ENCODE peak calls at places on chromosomes 7 and 10, in ten cellular contexts. One of them, this sample, is unnamed.

GRCh38 chr10:451021-451471 is 238.4 kb downstream of the DIP2C start:
- DNase-seq in caudate nucleus: no peak
- DNase-seq in RWPE1: no peak
- DNase-seq in testis: no peak
- DNase-seq in AG04450: no peak
- DNase-seq in IMR-90: no peak
- DNase-seq in HL-60: peak
- DNase-seq in A549: no peak
- DNase-seq in brain microvascular endothelial cell: no peak
- DNase-seq in small intestine: peak
- DNase-seq in this sample: no peak

GRCh38 chr7:83484266-83484665 is 164.7 kb downstream of the SEMA3E start:
- DNase-seq in caudate nucleus: no peak
- DNase-seq in brain microvascular endothelial cell: no peak
- DNase-seq in IMR-90: no peak
- DNase-seq in testis: no peak
- DNase-seq in RWPE1: no peak
- DNase-seq in AG04450: no peak
- DNase-seq in HL-60: no peak
- DNase-seq in small intestine: no peak
- DNase-seq in A549: no peak
- DNase-seq in this sample: peak

GRCh38 chr10:73648252-73648651 is 7.0 kb upstream of the MYOZ1 start:
- DNase-seq in AG04450: no peak
- DNase-seq in RWPE1: no peak
- DNase-seq in IMR-90: no peak
- DNase-seq in brain microvascular endothelial cell: no peak
- DNase-seq in A549: no peak
- DNase-seq in caudate nucleus: peak
- DNase-seq in small intestine: no peak
- DNase-seq in testis: peak
- DNase-seq in HL-60: no peak
- DNase-seq in this sample: no peak

GRCh38 chr7:5610500-5611186 is 170.8 kb downstream of the RNF216 start:
- DNase-seq in A549: no peak
- DNase-seq in testis: no peak
- DNase-seq in AG04450: no peak
- DNase-seq in HL-60: no peak
- DNase-seq in small intestine: no peak
- DNase-seq in RWPE1: no peak
- DNase-seq in caudate nucleus: no peak
- DNase-seq in brain microvascular endothelial cell: no peak
- DNase-seq in IMR-90: no peak
- DNase-seq in this sample: no peak

GRCh38 chr7:128041203-128041602 is 10.0 kb upstream of the LRRC4 start:
- DNase-seq in HL-60: no peak
- DNase-seq in small intestine: peak
- DNase-seq in IMR-90: peak
- DNase-seq in caudate nucleus: no peak
- DNase-seq in brain microvascular endothelial cell: peak
- DNase-seq in testis: no peak
- DNase-seq in AG04450: peak
- DNase-seq in A549: no peak
- DNase-seq in RWPE1: peak
- DNase-seq in this sample: no peak

GRCh38 chr10:104300002-104300735 is 31.2 kb downstream of the GSTO2 start:
- DNase-seq in HL-60: no peak
- DNase-seq in brain microvascular endothelial cell: peak
- DNase-seq in A549: peak
- DNase-seq in IMR-90: peak
- DNase-seq in caudate nucleus: no peak
- DNase-seq in RWPE1: no peak
- DNase-seq in testis: peak
- DNase-seq in AG04450: peak
- DNase-seq in small intestine: no peak
- DNase-seq in this sample: no peak

GRCh38 chr10:1473874-1474273 is 263.5 kb downstream of the ADARB2 start:
- DNase-seq in AG04450: no peak
- DNase-seq in RWPE1: no peak
- DNase-seq in brain microvascular endothelial cell: no peak
- DNase-seq in caudate nucleus: no peak
- DNase-seq in A549: no peak
- DNase-seq in testis: no peak
- DNase-seq in small intestine: no peak
- DNase-seq in IMR-90: no peak
- DNase-seq in HL-60: no peak
- DNase-seq in this sample: no peak

GRCh38 chr7:1668932-1669485 is 1.1 kb upstream of the ELFN1 start:
- DNase-seq in A549: no peak
- DNase-seq in HL-60: no peak
- DNase-seq in RWPE1: no peak
- DNase-seq in IMR-90: peak
- DNase-seq in brain microvascular endothelial cell: no peak
- DNase-seq in small intestine: no peak
- DNase-seq in caudate nucleus: no peak
- DNase-seq in testis: no peak
- DNase-seq in AG04450: no peak
- DNase-seq in this sample: no peak

GRCh38 chr10:14949291-14949690 is 4.6 kb downstream of the DCLRE1C start:
- DNase-seq in small intestine: no peak
- DNase-seq in caudate nucleus: no peak
- DNase-seq in RWPE1: no peak
- DNase-seq in brain microvascular endothelial cell: no peak
- DNase-seq in AG04450: no peak
- DNase-seq in HL-60: no peak
- DNase-seq in A549: no peak
- DNase-seq in testis: no peak
- DNase-seq in IMR-90: no peak
- DNase-seq in this sample: no peak

GRCh38 chr10:14947268-14947667 is 6.6 kb downstream of the DCLRE1C start:
- DNase-seq in small intestine: no peak
- DNase-seq in HL-60: no peak
- DNase-seq in testis: no peak
- DNase-seq in AG04450: no peak
- DNase-seq in RWPE1: no peak
- DNase-seq in caudate nucleus: no peak
- DNase-seq in IMR-90: no peak
- DNase-seq in A549: no peak
- DNase-seq in brain microvascular endothelial cell: no peak
- DNase-seq in this sample: no peak

DNA sequence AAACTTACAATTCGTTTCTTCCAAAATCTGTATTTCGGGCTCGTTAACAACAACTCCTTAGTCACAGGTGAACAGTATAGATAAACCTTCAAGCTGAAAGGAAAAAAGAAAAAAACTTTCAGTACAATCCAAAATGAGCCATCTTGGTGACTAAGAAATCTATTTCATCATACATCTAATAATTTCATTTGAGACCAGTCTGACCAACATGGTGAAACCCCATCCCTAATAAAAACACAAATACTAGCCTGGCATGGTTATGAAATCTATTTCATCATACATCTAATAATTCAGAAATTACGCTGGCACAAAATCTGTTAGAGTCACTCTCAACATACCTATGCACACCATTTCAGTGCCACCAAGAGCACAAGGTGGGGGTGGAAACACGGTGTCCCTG is 8.8 kb downstream of the DCLRE1C start:
- DNase-seq in small intestine: no peak
- DNase-seq in caudate nucleus: no peak
- DNase-seq in testis: no peak
- DNase-seq in A549: no peak
- DNase-seq in AG04450: no peak
- DNase-seq in HL-60: no peak
- DNase-seq in RWPE1: peak
- DNase-seq in IMR-90: peak
- DNase-seq in brain microvascular endothelial cell: no peak
- DNase-seq in this sample: no peak
- H3K27ac ChIP-seq in small intestine: no peak
- H3K27ac ChIP-seq in caudate nucleus: no peak
- H3K27ac ChIP-seq in testis: no peak
- H3K27ac ChIP-seq in A549: no peak
- H3K27ac ChIP-seq in AG04450: no peak
- H3K27ac ChIP-seq in HL-60: no peak
- H3K27ac ChIP-seq in RWPE1: no peak
- H3K27ac ChIP-seq in IMR-90: no peak
- H3K27ac ChIP-seq in brain microvascular endothelial cell: no peak
- H3K27ac ChIP-seq in this sample: peak

GRCh38 chr7:77839919-77840318 is 41.3 kb downstream of the PHTF2 start:
- DNase-seq in A549: no peak
- DNase-seq in AG04450: no peak
- DNase-seq in IMR-90: no peak
- DNase-seq in caudate nucleus: no peak
- DNase-seq in HL-60: no peak
- DNase-seq in small intestine: no peak
- DNase-seq in testis: no peak
- DNase-seq in brain microvascular endothelial cell: no peak
- DNase-seq in RWPE1: no peak
- DNase-seq in this sample: no peak

GRCh38 chr7:77838929-77839491 is 40.4 kb downstream of the PHTF2 start:
- DNase-seq in brain microvascular endothelial cell: no peak
- DNase-seq in HL-60: no peak
- DNase-seq in caudate nucleus: no peak
- DNase-seq in A549: no peak
- DNase-seq in small intestine: no peak
- DNase-seq in AG04450: no peak
- DNase-seq in IMR-90: no peak
- DNase-seq in RWPE1: no peak
- DNase-seq in testis: no peak
- DNase-seq in this sample: no peak

GRCh38 chr7:77846317-77847092 is 47.9 kb downstream of the PHTF2 start:
- DNase-seq in HL-60: no peak
- DNase-seq in small intestine: no peak
- DNase-seq in caudate nucleus: no peak
- DNase-seq in RWPE1: no peak
- DNase-seq in A549: no peak
- DNase-seq in AG04450: no peak
- DNase-seq in testis: no peak
- DNase-seq in IMR-90: no peak
- DNase-seq in brain microvascular endothelial cell: no peak
- DNase-seq in this sample: no peak

GRCh38 chr7:77837966-77838365 is 39.4 kb downstream of the PHTF2 start:
- DNase-seq in caudate nucleus: no peak
- DNase-seq in small intestine: peak
- DNase-seq in testis: no peak
- DNase-seq in IMR-90: no peak
- DNase-seq in RWPE1: no peak
- DNase-seq in brain microvascular endothelial cell: no peak
- DNase-seq in AG04450: no peak
- DNase-seq in A549: no peak
- DNase-seq in HL-60: no peak
- DNase-seq in this sample: no peak

DNA sequence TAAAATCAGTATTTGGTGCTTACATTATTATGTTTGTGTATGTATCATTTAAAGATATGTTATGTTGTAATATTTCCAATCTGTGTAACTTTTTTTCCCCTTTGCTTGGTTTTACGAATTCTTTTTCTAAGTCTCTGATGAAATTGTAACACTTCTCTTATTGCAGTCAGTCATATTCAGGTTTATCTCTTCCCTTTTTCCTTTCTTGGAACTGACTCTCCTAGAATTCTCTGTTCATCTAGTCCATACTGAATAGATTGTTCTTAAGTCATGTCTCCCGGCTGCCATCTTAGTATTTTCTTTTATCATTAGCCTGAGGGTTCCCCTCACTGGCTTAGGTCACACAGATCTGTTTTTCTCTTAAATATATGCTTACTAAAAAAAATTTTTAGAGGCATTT is 44.6 kb downstream of the PHTF2 start:
- DNase-seq in brain microvascular endothelial cell: no peak
- DNase-seq in HL-60: no peak
- DNase-seq in RWPE1: no peak
- DNase-seq in small intestine: no peak
- DNase-seq in AG04450: no peak
- DNase-seq in testis: no peak
- DNase-seq in IMR-90: no peak
- DNase-seq in A549: no peak
- DNase-seq in caudate nucleus: no peak
- DNase-seq in this sample: no peak
- H3K27ac ChIP-seq in brain microvascular endothelial cell: no peak
- H3K27ac ChIP-seq in HL-60: no peak
- H3K27ac ChIP-seq in RWPE1: no peak
- H3K27ac ChIP-seq in small intestine: no peak
- H3K27ac ChIP-seq in AG04450: no peak
- H3K27ac ChIP-seq in testis: no peak
- H3K27ac ChIP-seq in IMR-90: no peak
- H3K27ac ChIP-seq in A549: no peak
- H3K27ac ChIP-seq in caudate nucleus: no peak
- H3K27ac ChIP-seq in this sample: no peak

GRCh38 chr7:143497008-143497795 is 19.5 kb downstream of the TAS2R41 start:
- DNase-seq in caudate nucleus: no peak
- DNase-seq in AG04450: no peak
- DNase-seq in HL-60: no peak
- DNase-seq in brain microvascular endothelial cell: no peak
- DNase-seq in IMR-90: no peak
- DNase-seq in testis: no peak
- DNase-seq in small intestine: no peak
- DNase-seq in A549: no peak
- DNase-seq in RWPE1: no peak
- DNase-seq in this sample: no peak

GRCh38 chr7:143492799-143493568 is 15.3 kb downstream of the TAS2R41 start:
- DNase-seq in caudate nucleus: no peak
- DNase-seq in AG04450: no peak
- DNase-seq in brain microvascular endothelial cell: no peak
- DNase-seq in A549: no peak
- DNase-seq in RWPE1: peak
- DNase-seq in testis: no peak
- DNase-seq in small intestine: no peak
- DNase-seq in IMR-90: peak
- DNase-seq in HL-60: no peak
- DNase-seq in this sample: no peak

GRCh38 chr7:143494622-143495021 is 16.9 kb downstream of the TAS2R41 start:
- DNase-seq in brain microvascular endothelial cell: no peak
- DNase-seq in IMR-90: peak
- DNase-seq in RWPE1: no peak
- DNase-seq in AG04450: no peak
- DNase-seq in A549: peak
- DNase-seq in caudate nucleus: no peak
- DNase-seq in testis: no peak
- DNase-seq in HL-60: no peak
- DNase-seq in small intestine: no peak
- DNase-seq in this sample: no peak

GRCh38 chr7:143493755-143494154 is 16.1 kb downstream of the TAS2R41 start:
- DNase-seq in IMR-90: no peak
- DNase-seq in AG04450: no peak
- DNase-seq in RWPE1: no peak
- DNase-seq in testis: no peak
- DNase-seq in HL-60: no peak
- DNase-seq in brain microvascular endothelial cell: no peak
- DNase-seq in A549: no peak
- DNase-seq in caudate nucleus: no peak
- DNase-seq in small intestine: no peak
- DNase-seq in this sample: no peak

GRCh38 chr7:143495806-143496672 is 18.4 kb downstream of the TAS2R41 start:
- DNase-seq in AG04450: no peak
- DNase-seq in IMR-90: no peak
- DNase-seq in caudate nucleus: no peak
- DNase-seq in small intestine: no peak
- DNase-seq in brain microvascular endothelial cell: no peak
- DNase-seq in A549: no peak
- DNase-seq in testis: no peak
- DNase-seq in HL-60: no peak
- DNase-seq in RWPE1: no peak
- DNase-seq in this sample: no peak
- H3K27ac ChIP-seq in AG04450: no peak
- H3K27ac ChIP-seq in IMR-90: no peak
- H3K27ac ChIP-seq in caudate nucleus: no peak
- H3K27ac ChIP-seq in small intestine: no peak
- H3K27ac ChIP-seq in brain microvascular endothelial cell: no peak
- H3K27ac ChIP-seq in A549: no peak
- H3K27ac ChIP-seq in testis: no peak
- H3K27ac ChIP-seq in HL-60: no peak
- H3K27ac ChIP-seq in RWPE1: no peak
- H3K27ac ChIP-seq in this sample: no peak

GRCh38 chr10:128144547-128144946 is 18.3 kb upstream of the MKI67 start:
- DNase-seq in small intestine: no peak
- DNase-seq in testis: no peak
- DNase-seq in RWPE1: no peak
- DNase-seq in IMR-90: no peak
- DNase-seq in AG04450: no peak
- DNase-seq in A549: no peak
- DNase-seq in brain microvascular endothelial cell: no peak
- DNase-seq in HL-60: no peak
- DNase-seq in caudate nucleus: no peak
- DNase-seq in this sample: no peak

GRCh38 chr10:128147669-128148068 is 21.4 kb upstream of the MKI67 start:
- DNase-seq in brain microvascular endothelial cell: peak
- DNase-seq in HL-60: no peak
- DNase-seq in AG04450: peak
- DNase-seq in testis: no peak
- DNase-seq in RWPE1: peak
- DNase-seq in small intestine: no peak
- DNase-seq in A549: no peak
- DNase-seq in caudate nucleus: no peak
- DNase-seq in IMR-90: peak
- DNase-seq in this sample: peak

GRCh38 chr10:128149267-128149666 is 23.0 kb upstream of the MKI67 start:
- DNase-seq in A549: no peak
- DNase-seq in brain microvascular endothelial cell: no peak
- DNase-seq in AG04450: no peak
- DNase-seq in testis: no peak
- DNase-seq in RWPE1: no peak
- DNase-seq in caudate nucleus: no peak
- DNase-seq in HL-60: no peak
- DNase-seq in IMR-90: no peak
- DNase-seq in small intestine: no peak
- DNase-seq in this sample: no peak

GRCh38 chr10:128150045-128150493 is 23.8 kb upstream of the MKI67 start:
- DNase-seq in HL-60: peak
- DNase-seq in RWPE1: peak
- DNase-seq in AG04450: peak
- DNase-seq in small intestine: peak
- DNase-seq in testis: peak
- DNase-seq in A549: peak
- DNase-seq in brain microvascular endothelial cell: peak
- DNase-seq in caudate nucleus: peak
- DNase-seq in IMR-90: peak
- DNase-seq in this sample: no peak

GRCh38 chr10:128147064-128147463 is 20.8 kb upstream of the MKI67 start:
- DNase-seq in HL-60: no peak
- DNase-seq in caudate nucleus: no peak
- DNase-seq in AG04450: no peak
- DNase-seq in A549: no peak
- DNase-seq in IMR-90: no peak
- DNase-seq in RWPE1: no peak
- DNase-seq in testis: no peak
- DNase-seq in brain microvascular endothelial cell: no peak
- DNase-seq in small intestine: no peak
- DNase-seq in this sample: no peak
- H3K27ac ChIP-seq in HL-60: no peak
- H3K27ac ChIP-seq in caudate nucleus: no peak
- H3K27ac ChIP-seq in AG04450: no peak
- H3K27ac ChIP-seq in A549: no peak
- H3K27ac ChIP-seq in IMR-90: no peak
- H3K27ac ChIP-seq in RWPE1: peak
- H3K27ac ChIP-seq in testis: no peak
- H3K27ac ChIP-seq in brain microvascular endothelial cell: no peak
- H3K27ac ChIP-seq in small intestine: no peak
- H3K27ac ChIP-seq in this sample: peak

This sample was measured in epithelial cell of prostate.